ENCODE peak calls at places on chromosomes 4 and X, in nine cellular contexts. E is NCI-H774; W is activated CD4-positive, alpha-beta T cell treated with anti-CD3 and anti-CD28 coated beads, Interleukin-2, amount 50 U/mL, for 24 hours; O is hypothalamus; X is hippocampal formation; Q is M059J; C is RKO; S is stimulated activated CD8-positive, alpha-beta memory T cell treated with anti-CD3 and anti-CD28 coated beads, Interleukin-4, amount 100 ng/mL, for 24 hours; N is lower lobe of right lung. P is an unnamed sample.
A peak's percentile ranks its signal among the peaks of the same experiment; 100 is the strongest.

GRCh38 chr4:24055623-24056022 is 165.8 kb upstream of the PPARGC1A start:
- DNase-seq in W (no peak), X (no peak), C (no peak), O (no peak), N (no peak), Q (no peak), E (no peak), S (no peak), P (no peak)

GRCh38 chr4:103753868-103754653 is 34.3 kb upstream of the TACR3 start:
- DNase-seq in C (no peak), W (no peak), N (no peak), X (no peak), O (no peak), E (no peak), S (no peak), Q (no peak), P (no peak)

GRCh38 chrX:26922278-26922677 is 540.9 kb downstream of the PPP4R3C start:
- DNase-seq in Q (peak; percentile 2), S (no peak), X (no peak), E (no peak), W (no peak), N (no peak), O (no peak), C (peak; percentile 46), P (no peak)

GRCh38 chrX:23792861-23793553 is 10.0 kb downstream of the SAT1 start:
- DNase-seq in X (no peak), N (no peak), W (no peak), C (no peak), S (no peak), O (no peak), Q (no peak), E (peak; percentile 36), P (no peak)

GRCh38 chr4:153114771-153115321 is 89.4 kb upstream of the TRIM2 start:
- DNase-seq in E (no peak), C (peak; percentile 52), S (no peak), O (no peak), W (peak; percentile 55), N (no peak), X (no peak), Q (peak; percentile 91), P (peak; percentile 77)

GRCh38 chr4:119010909-119011606 is 122.4 kb downstream of the SYNPO2 start:
- DNase-seq in X (no peak), C (no peak), O (no peak), N (peak; percentile 49), Q (no peak), W (no peak), E (no peak), S (no peak), P (no peak)

GRCh38 chr4:62881210-62881609 is 1528.0 kb downstream of the TECRL start:
- DNase-seq in X (no peak), O (no peak), Q (no peak), W (no peak), E (no peak), S (no peak), C (no peak), N (no peak), P (no peak)

GRCh38 chr4:140076307-140076706 is 77.7 kb downstream of the MAML3 start:
- DNase-seq in X (no peak), S (no peak), N (no peak), O (no peak), E (no peak), C (no peak), W (no peak), Q (no peak), P (no peak)

GRCh38 chrX:120453985-120454384 is 15.1 kb downstream of the LAMP2 start:
- DNase-seq in O (no peak), C (peak; percentile 22), W (no peak), E (no peak), N (no peak), S (no peak), Q (peak; percentile 77), X (no peak), P (peak; percentile 41)

GRCh38 chr4:85393201-85393600 is 81.7 kb upstream of the ARHGAP24 start:
- DNase-seq in W (no peak), X (no peak), E (no peak), Q (no peak), C (no peak), N (no peak), S (no peak), O (no peak), P (no peak)

GRCh38 chrX:38233891-38234807 is 13.5 kb upstream of the SRPX start:
- DNase-seq in X (no peak), W (no peak), N (no peak), O (no peak), C (no peak), E (no peak), S (no peak), Q (peak; percentile 89), P (peak; percentile 58)

GRCh38 chr4:152316969-152317368 is 218.9 kb downstream of the FBXW7 start:
- DNase-seq in Q (peak; percentile 69), E (no peak), X (peak; percentile 21), N (no peak), C (no peak), S (no peak), O (no peak), W (no peak), P (no peak)

GRCh38 chr4:38873290-38873949 is 5.8 kb downstream of the FAM114A1 start:
- DNase-seq in S (no peak), Q (no peak), C (no peak), W (no peak), O (no peak), X (no peak), E (peak; percentile 50), N (no peak), P (no peak)

GRCh38 chr4:10006604-10007435 is 14.5 kb downstream of the SLC2A9 start:
- DNase-seq in N (peak; percentile 71), E (no peak), X (no peak), Q (peak; percentile 89), S (no peak), O (no peak), C (no peak), W (no peak), P (peak; percentile 82)

GRCh38 chr4:133593764-133594163 is 444.7 kb downstream of the PCDH10 start:
- DNase-seq in X (no peak), N (no peak), S (no peak), O (no peak), Q (no peak), W (no peak), C (no peak), E (no peak), P (no peak)

GRCh38 chr4:99447079-99447478 is 11.9 kb upstream of the ADH7 start:
- DNase-seq in N (no peak), O (no peak), C (peak; percentile 18), E (no peak), S (no peak), W (peak; percentile 11), Q (peak; percentile 46), X (no peak), P (no peak)

GRCh38 chrX:150364347-150365050 is 1.4 kb downstream of the MAMLD1 start:
- DNase-seq in Q (peak; percentile 55), C (peak; percentile 11), W (no peak), X (no peak), S (no peak), N (peak; percentile 45), O (no peak), E (no peak), P (peak; percentile 22)

GRCh38 chrX:8404958-8405357 is 59.7 kb upstream of the VCX3B start:
- DNase-seq in E (no peak), Q (no peak), S (no peak), X (no peak), C (no peak), W (no peak), N (no peak), O (no peak), P (no peak)

GRCh38 chrX:11724122-11725017 is 33.7 kb upstream of the MSL3 start:
- DNase-seq in X (peak; percentile 2), E (no peak), Q (peak; percentile 37), N (no peak), W (no peak), S (no peak), O (no peak), C (peak; percentile 50), P (peak; percentile 6)